ENCODE peak calls at places on chromosomes 12 and 14, in five cellular contexts. One of them, this sample, is unnamed.

GRCh38 chr14:79543966-79544365 is 667.3 kb downstream of the DIO2 start:
- DNase-seq in dorsolateral prefrontal cortex: no peak
- DNase-seq in prostate gland: peak; percentile 17
- DNase-seq in Right ventricle myocardium superior: no peak
- DNase-seq in ELF-1: peak; percentile 60
- DNase-seq in this sample: no peak

GRCh38 chr12:132491349-132491663 is 1.4 kb downstream of the FBRSL1 start:
- DNase-seq in dorsolateral prefrontal cortex: no peak
- DNase-seq in prostate gland: peak; percentile 28
- DNase-seq in Right ventricle myocardium superior: no peak
- DNase-seq in ELF-1: no peak
- DNase-seq in this sample: no peak

GRCh38 chr14:50545618-50546017 is 13.2 kb upstream of the MAP4K5 start:
- DNase-seq in dorsolateral prefrontal cortex: peak; percentile 62
- DNase-seq in prostate gland: peak; percentile 53
- DNase-seq in Right ventricle myocardium superior: no peak
- DNase-seq in ELF-1: no peak
- DNase-seq in this sample: no peak

GRCh38 chr14:64095620-64096019 is 198.6 kb downstream of the ESR2 start:
- DNase-seq in dorsolateral prefrontal cortex: no peak
- DNase-seq in prostate gland: no peak
- DNase-seq in Right ventricle myocardium superior: no peak
- DNase-seq in ELF-1: no peak
- DNase-seq in this sample: no peak

GRCh38 chr12:108855284-108856169 is 1.9 kb downstream of the SSH1 start:
- DNase-seq in dorsolateral prefrontal cortex: no peak
- DNase-seq in prostate gland: no peak
- DNase-seq in Right ventricle myocardium superior: no peak
- DNase-seq in ELF-1: peak; percentile 64
- DNase-seq in this sample: no peak

GRCh38 chr14:98964171-98964570 is 307.8 kb downstream of the BCL11B start:
- DNase-seq in dorsolateral prefrontal cortex: no peak
- DNase-seq in prostate gland: no peak
- DNase-seq in Right ventricle myocardium superior: no peak
- DNase-seq in ELF-1: no peak
- DNase-seq in this sample: no peak

GRCh38 chr14:58533417-58533816 is 104.3 kb upstream of the DACT1 start:
- DNase-seq in dorsolateral prefrontal cortex: no peak
- DNase-seq in prostate gland: no peak
- DNase-seq in Right ventricle myocardium superior: peak; percentile 46
- DNase-seq in ELF-1: peak; percentile 50
- DNase-seq in this sample: no peak

GRCh38 chr14:104386281-104386841 is 193.2 kb upstream of the C14orf180 start:
- DNase-seq in dorsolateral prefrontal cortex: no peak
- DNase-seq in prostate gland: no peak
- DNase-seq in Right ventricle myocardium superior: no peak
- DNase-seq in ELF-1: no peak
- DNase-seq in this sample: peak; percentile 45